ENCODE peak calls at places on chromosomes 13 and 19, in ten cellular contexts. J is kidney glomerular epithelial cell; M is cardiac fibroblast; L is renal cortical epithelial cell; X is left lobe of liver; H is stimulated activated CD4-positive, alpha-beta T cell treated with anti-CD3 and anti-CD28 coated beads, Interleukin-1b, Interleukin-23, amount 100 ng/mL, for 1 hour; D is caudate nucleus; O is WTC11; G is naive thymus-derived CD8-positive, alpha-beta T cell; S is GM03348. Y is an unnamed sample.

GRCh38 chr13:101552797-101553196 is 100.3 kb downstream of the ITGBL1 start:
- DNase-seq in O (no peak), J (peak), H (no peak), X (no peak), S (peak), L (peak), G (no peak), D (no peak), M (peak), Y (no peak)

GRCh38 chr19:16447015-16447384 is 24.8 kb downstream of the EPS15L1 start:
- DNase-seq in M (peak), G (peak), O (no peak), D (no peak), S (peak), X (peak), H (no peak), L (peak), J (peak), Y (peak)

GRCh38 chr19:32682317-32682716 is 6.7 kb downstream of the RGS9BP start:
- DNase-seq in L (no peak), M (no peak), G (no peak), X (no peak), O (no peak), D (no peak), J (no peak), S (no peak), H (no peak), Y (no peak)

GRCh38 chr13:84455143-84455905 is 573.0 kb upstream of the SLITRK1 start:
- DNase-seq in O (no peak), L (no peak), D (no peak), S (no peak), H (no peak), J (no peak), G (no peak), M (no peak), X (no peak), Y (no peak)

GRCh38 chr19:49423985-49424303 is 703 bp upstream of the PTH2 start:
- DNase-seq in G (no peak), L (no peak), X (no peak), J (no peak), O (no peak), S (no peak), M (no peak), H (no peak), D (no peak), Y (no peak)

GRCh38 chr13:112943309-112944125 is 25.5 kb upstream of the MCF2L start:
- DNase-seq in L (no peak), D (no peak), J (no peak), S (peak), H (no peak), X (no peak), M (peak), G (no peak), O (peak), Y (peak)

GRCh38 chr19:13887529-13887928 is 10.6 kb downstream of the NANOS3 start:
- DNase-seq in X (no peak), O (no peak), G (no peak), S (peak), D (no peak), L (peak), H (no peak), M (peak), J (no peak), Y (no peak)

GRCh38 chr13:92838786-92839185 is 387.8 kb upstream of the GPC6 start:
- DNase-seq in D (no peak), H (no peak), J (peak), S (peak), X (no peak), M (peak), G (no peak), O (no peak), L (peak), Y (peak)

GRCh38 chr13:110779046-110779445 is 65.5 kb downstream of the ING1 start:
- DNase-seq in X (no peak), J (no peak), S (no peak), G (no peak), H (no peak), L (no peak), M (no peak), D (no peak), O (no peak), Y (no peak)

GRCh38 chr19:46069841-46070341 is 29.1 kb upstream of the IGFL4 start:
- DNase-seq in D (no peak), M (peak), H (no peak), G (no peak), J (no peak), L (no peak), O (no peak), S (peak), X (no peak), Y (peak)

GRCh38 chr13:45162821-45163220 is 38.0 kb downstream of the KCTD4 start:
- DNase-seq in O (no peak), G (no peak), J (peak), X (no peak), L (peak), S (peak), D (no peak), M (peak), H (no peak), Y (peak)

GRCh38 chr19:56091066-56091490 is 30.0 kb downstream of the ZNF787 start:
- DNase-seq in S (no peak), X (no peak), J (no peak), H (no peak), G (no peak), O (no peak), D (no peak), M (peak), L (peak), Y (peak)

GRCh38 chr19:41548954-41549688 is 26.8 kb upstream of the CEACAM21 start:
- DNase-seq in S (no peak), H (peak), D (no peak), O (no peak), G (peak), J (no peak), L (no peak), M (peak), X (no peak), Y (no peak)

GRCh38 chr13:41008349-41008980 is 10.7 kb downstream of the ELF1 start:
- DNase-seq in O (no peak), H (no peak), S (peak), J (no peak), M (peak), X (no peak), L (peak), D (no peak), G (no peak), Y (no peak)

GRCh38 chr13:45179428-45179827 is 21.4 kb downstream of the KCTD4 start:
- DNase-seq in G (no peak), O (no peak), M (no peak), X (no peak), H (no peak), D (no peak), J (peak), S (no peak), L (peak), Y (peak)

GRCh38 chr19:6983448-6983847 is 37.8 kb downstream of the MBD3L2B start:
- DNase-seq in J (no peak), X (no peak), O (no peak), L (no peak), G (no peak), D (no peak), S (no peak), M (no peak), H (no peak), Y (no peak)

GRCh38 chr19:28553005-28553404 is 659.9 kb downstream of the UQCRFS1 start:
- DNase-seq in O (no peak), G (no peak), S (no peak), M (no peak), J (no peak), L (no peak), X (no peak), H (no peak), D (no peak), Y (no peak)

GRCh38 chr13:82627183-82627582 is 1255.1 kb downstream of the SLITRK1 start:
- DNase-seq in X (no peak), S (no peak), M (no peak), H (no peak), J (no peak), G (no peak), D (no peak), L (no peak), O (no peak), Y (no peak)

GRCh38 chr19:6457958-6458694 is 1.5 kb downstream of the SLC25A23 start:
- DNase-seq in O (no peak), D (no peak), X (no peak), H (no peak), L (no peak), J (no peak), M (no peak), G (no peak), S (no peak), Y (no peak)

GRCh38 chr13:90696254-90696653 is 651.2 kb upstream of the MIR17HG start:
- DNase-seq in S (peak), M (peak), H (no peak), J (peak), X (no peak), O (no peak), L (peak), G (no peak), D (no peak), Y (peak)

GRCh38 chr13:51848674-51849073 is 3.7 kb upstream of the TMEM272 start:
- DNase-seq in S (no peak), D (no peak), H (no peak), L (peak), G (no peak), O (no peak), J (peak), M (peak), X (no peak), Y (no peak)

GRCh38 chr19:20482721-20483120 is 82.9 kb downstream of the ZNF737 start:
- DNase-seq in L (no peak), H (no peak), O (peak), M (no peak), X (no peak), D (no peak), J (no peak), G (peak), S (no peak), Y (no peak)

Y was measured in Caki2.